ENCODE peak calls at places on chromosomes 3 and 15, in ten cellular contexts. W, R, M, J, Q, F, L, H, I and P are unnamed samples.

GRCh38 chr3:55904716-55905115 is 417.6 kb upstream of the WNT5A start:
- DNase-seq in W (no peak), R (no peak), M (no peak), J (no peak), Q (no peak), F (no peak), L (no peak), H (no peak), I (no peak), P (no peak)

GRCh38 chr3:88117683-88118082 is 32.1 kb upstream of the C3orf38 start:
- DNase-seq in W (no peak), R (no peak), M (no peak), J (no peak), Q (no peak), F (no peak), L (no peak), H (no peak), I (no peak), P (no peak)

GRCh38 chr3:52841981-52842340 is 7.1 kb upstream of the MUSTN1 start:
- DNase-seq in W (no peak), R (no peak), M (no peak), J (no peak), Q (no peak), F (no peak), L (no peak), H (no peak), I (peak; percentile 23), P (no peak)

GRCh38 chr3:109559389-109559788 is 222.0 kb upstream of the DPPA4 start:
- DNase-seq in W (no peak), R (no peak), M (no peak), J (no peak), Q (no peak), F (no peak), L (no peak), H (no peak), I (no peak), P (no peak)

GRCh38 chr3:64030741-64031140 is 7.4 kb upstream of the PSMD6 start:
- DNase-seq in W (no peak), R (peak; percentile 69), M (peak; percentile 69), J (peak; percentile 77), Q (peak; percentile 64), F (peak; percentile 73), L (peak; percentile 79), H (peak; percentile 80), I (peak; percentile 83), P (peak; percentile 89)

GRCh38 chr15:51706347-51706746 is 25.0 kb downstream of the SCG3 start:
- DNase-seq in W (peak; percentile 61), R (no peak), M (peak; percentile 67), J (no peak), Q (no peak), F (no peak), L (no peak), H (no peak), I (no peak), P (no peak)

GRCh38 chr3:56787784-56788256 is 13.9 kb downstream of the ARHGEF3 start:
- DNase-seq in W (no peak), R (no peak), M (no peak), J (no peak), Q (peak; percentile 43), F (peak; percentile 25), L (no peak), H (no peak), I (no peak), P (no peak)

GRCh38 chr15:53837263-53837662 is 77.8 kb upstream of the WDR72 start:
- DNase-seq in W (no peak), R (no peak), M (no peak), J (peak; percentile 86), Q (no peak), F (no peak), L (peak; percentile 7), H (peak; percentile 72), I (no peak), P (no peak)

GRCh38 chr3:58535531-58536500 is 1.2 kb downstream of the ACOX2 start:
- DNase-seq in W (no peak), R (no peak), M (no peak), J (peak; percentile 61), Q (no peak), F (no peak), L (no peak), H (no peak), I (no peak), P (no peak)

GRCh38 chr3:167816953-167817352 is 81.4 kb downstream of the SERPINI1 start:
- DNase-seq in W (no peak), R (no peak), M (no peak), J (no peak), Q (no peak), F (no peak), L (no peak), H (no peak), I (no peak), P (no peak)

DNA sequence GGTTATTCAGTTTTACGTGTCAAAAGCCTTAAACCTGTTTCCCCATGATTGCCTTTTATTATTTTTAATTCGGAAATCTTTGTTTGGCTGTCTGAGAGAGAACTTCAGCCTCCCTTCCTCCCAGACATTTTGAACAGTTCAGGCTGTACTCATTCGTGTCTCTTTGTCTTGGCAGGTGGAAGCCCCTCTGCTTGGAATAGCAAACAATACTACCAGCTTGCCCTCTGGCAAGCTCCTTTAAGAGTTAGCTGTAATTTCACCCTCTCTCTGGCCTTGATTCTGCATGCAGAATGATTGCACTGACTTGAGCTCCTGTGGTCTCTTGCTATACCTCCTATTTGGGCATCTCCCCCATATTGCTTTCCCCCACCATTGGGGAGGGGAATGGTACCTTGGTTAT is 11.7 kb downstream of the IGF1R start:
- DNase-seq in W (no peak), R (no peak), M (no peak), J (no peak), Q (no peak), F (no peak), L (no peak), H (no peak), I (no peak), P (no peak)
- H3K4me1 ChIP-seq in W (peaks cover 6% of the 10 kb centered on the region), R (peaks cover 29% of the 10 kb centered on the region), M (no peaks in the 10 kb centered on the region), J (no peaks in the 10 kb centered on the region), Q (no peaks in the 10 kb centered on the region), F (peaks cover 7% of the 10 kb centered on the region), L (no peaks in the 10 kb centered on the region), H (peaks cover 12% of the 10 kb centered on the region), I (peaks cover 12% of the 10 kb centered on the region), P (peaks cover 5% of the 10 kb centered on the region)

DNA sequence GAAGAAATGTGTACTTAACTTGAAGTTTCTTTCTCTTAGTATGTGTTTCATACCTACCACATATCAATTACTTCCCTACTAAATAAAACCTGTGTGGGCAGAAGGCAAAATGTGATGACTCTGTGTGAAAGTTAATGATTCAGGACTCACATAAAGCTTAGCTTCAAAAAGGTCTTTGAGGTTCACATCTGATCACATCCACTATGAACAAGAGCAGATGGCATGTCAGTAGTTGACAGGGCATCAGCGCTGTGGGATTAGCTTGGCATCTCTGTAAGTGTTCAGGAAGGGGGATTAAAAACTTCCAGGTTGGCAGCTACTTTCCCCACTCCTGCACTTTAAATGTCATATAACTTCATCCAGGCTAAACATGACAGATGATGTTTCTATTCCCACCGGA is 273.3 kb upstream of the ALCAM start:
- DNase-seq in W (no peak), R (no peak), M (no peak), J (no peak), Q (no peak), F (no peak), L (no peak), H (no peak), I (no peak), P (no peak)
- H3K4me3 ChIP-seq in W (no peak overlapping the region), R (no peak overlapping the region), M (no peak overlapping the region), J (no peak overlapping the region), Q (no peak overlapping the region), F (no peak overlapping the region), L (no peak overlapping the region), H (no peak overlapping the region), I (no peak overlapping the region), P (no peak overlapping the region)

DNA sequence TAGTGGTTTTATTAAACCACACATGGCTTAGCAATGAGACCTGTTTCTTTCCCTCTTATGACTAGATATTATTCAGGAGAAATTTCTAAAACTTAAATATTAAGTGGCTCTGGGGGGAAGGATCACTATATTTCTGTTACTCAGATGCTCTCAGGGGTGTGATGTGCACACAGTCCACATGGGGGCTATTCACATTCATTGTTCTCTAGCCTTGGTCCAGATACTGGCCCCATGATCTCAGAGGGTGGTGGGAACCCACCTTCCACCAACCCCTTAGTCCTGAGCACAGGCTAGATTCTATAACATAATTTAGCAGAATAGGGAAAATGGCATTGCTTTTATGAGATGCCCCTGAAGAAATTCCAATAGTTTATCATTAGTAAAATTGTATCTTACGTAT is 149.0 kb upstream of the ST8SIA2 start:
- DNase-seq in W (no peak), R (no peak), M (peak; percentile 25), J (no peak), Q (no peak), F (no peak), L (no peak), H (no peak), I (no peak), P (no peak)
- H3K27me3 ChIP-seq in W (no peaks in the 10 kb centered on the region), R (no peaks in the 10 kb centered on the region), M (no peaks in the 10 kb centered on the region), J (no peaks in the 10 kb centered on the region), Q (peaks cover 2% of the 10 kb centered on the region), F (no peaks in the 10 kb centered on the region), L (peaks cover 6% of the 10 kb centered on the region), H (peaks cover 7% of the 10 kb centered on the region), I (no peaks in the 10 kb centered on the region), P (no peaks in the 10 kb centered on the region)

GRCh38 chr3:50616770-50617095 is 218 bp upstream of the MAPKAPK3 start:
- DNase-seq in W (peak; percentile 54), R (peak; percentile 95), M (peak; percentile 93), J (peak; percentile 95), Q (peak; percentile 94), F (peak; percentile 95), L (peak; percentile 99), H (peak; percentile 97), I (peak; percentile 89), P (no peak)

GRCh38 chr3:50616003-50616769 is 765 bp upstream of the MAPKAPK3 start:
- DNase-seq in W (peak; percentile 53), R (peak; percentile 85), M (peak; percentile 90), J (peak; percentile 90), Q (peak; percentile 79), F (peak; percentile 80), L (peak; percentile 90), H (peak; percentile 89), I (peak; percentile 93), P (no peak)

GRCh38 chr3:50620420-50620819 is 3.5 kb downstream of the MAPKAPK3 start:
- DNase-seq in W (no peak), R (no peak), M (no peak), J (no peak), Q (no peak), F (no peak), L (peak; percentile 48), H (peak; percentile 67), I (no peak), P (no peak)

GRCh38 chr3:50617096-50617791 is at the start of gene MAPKAPK3:
- DNase-seq in W (no peak), R (no peak), M (no peak), J (peak; percentile 57), Q (no peak), F (peak; percentile 31), L (peak; percentile 62), H (peak; percentile 87), I (peak; percentile 39), P (no peak)

DNA sequence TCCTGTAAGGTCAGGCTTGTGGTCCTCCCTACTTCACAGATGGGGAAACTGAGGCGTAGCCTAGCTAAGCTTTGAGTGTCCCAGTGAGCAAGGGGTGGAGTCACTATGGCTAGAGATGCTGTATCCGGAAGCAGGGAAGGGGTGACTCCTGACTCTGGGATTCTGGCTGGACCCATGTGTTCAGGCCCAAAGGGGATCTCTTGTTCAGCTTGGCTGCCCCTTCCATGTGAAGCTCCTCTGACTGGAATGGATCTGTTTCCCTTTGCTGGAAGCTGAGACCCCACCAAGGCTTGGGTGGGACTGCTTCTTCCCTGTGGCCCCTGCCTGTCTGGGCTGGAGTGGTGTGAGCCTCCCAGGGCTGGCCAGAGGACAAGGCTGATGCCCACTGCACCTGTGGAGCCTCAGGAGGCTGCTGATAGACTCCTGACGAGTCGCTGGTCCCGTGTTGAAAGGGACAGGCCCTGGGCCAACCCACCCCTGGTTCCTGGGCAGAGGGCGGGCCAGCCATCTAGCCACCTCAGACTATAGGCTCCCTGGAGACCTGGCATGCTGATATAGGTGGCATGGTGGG is 1.0 kb downstream of the MAPKAPK3 start:
- DNase-seq in W (no peak), R (no peak), M (no peak), J (no peak), Q (no peak), F (no peak), L (peak; percentile 76), H (peak; percentile 67), I (no peak), P (no peak)
- H3K4me1 ChIP-seq in W (peaks cover 13% of the 10 kb centered on the region), R (peaks cover 11% of the 10 kb centered on the region), M (no peaks in the 10 kb centered on the region), J (peaks cover 38% of the 10 kb centered on the region), Q (peaks cover 79% of the 10 kb centered on the region), F (peaks cover 77% of the 10 kb centered on the region), L (peaks cover 90% of the 10 kb centered on the region), H (peaks cover 52% of the 10 kb centered on the region), I (peaks cover 7% of the 10 kb centered on the region), P (no peaks in the 10 kb centered on the region)